ENCODE peak calls at places on chromosomes 3 and 15, in ten cellular contexts. A is suprapubic skin, J is HepG2, E is lower lobe of right lung, G is Peyer's patch, Z is choroid plexus epithelial cell, U is astrocyte of the spinal cord, S is fibroblast of pulmonary artery, L is heart right ventricle, K is HFF-Myc. Y is an unnamed sample.

GRCh38 chr3:11713171-11713570 is 69.5 kb upstream of the VGLL4 start:
- DNase-seq in K (no peak), E (no peak), A (no peak), U (no peak), J (no peak), Z (no peak), S (no peak), G (no peak), L (no peak), Y (no peak)

GRCh38 chr3:149969110-149969944 is 1.4 kb downstream of the PFN2 start:
- DNase-seq in Z (peak), G (no peak), J (peak), E (no peak), U (peak), S (peak), L (peak), A (no peak), K (peak), Y (no peak)

GRCh38 chr3:129690406-129690805 is 83.9 kb upstream of the PLXND1 start:
- DNase-seq in S (peak), E (no peak), Z (peak), A (no peak), K (peak), G (no peak), J (peak), U (peak), L (peak), Y (no peak)

GRCh38 chr15:85870216-85871014 is 75.7 kb upstream of the KLHL25 start:
- DNase-seq in A (no peak), S (no peak), G (no peak), E (no peak), U (no peak), Z (no peak), J (no peak), L (no peak), K (no peak), Y (no peak)

GRCh38 chr15:81480645-81481053 is 106.6 kb upstream of the TMC3 start:
- DNase-seq in L (peak), U (peak), K (peak), G (no peak), A (no peak), J (peak), S (peak), Z (peak), E (no peak), Y (no peak)

GRCh38 chr15:59691194-59691805 is 2.2 kb upstream of the BNIP2 start:
- DNase-seq in G (no peak), S (peak), J (peak), U (peak), K (no peak), A (no peak), E (no peak), L (peak), Z (peak), Y (no peak)

GRCh38 chr3:192991351-192991750 is 73.7 kb upstream of the MB21D2 start:
- DNase-seq in K (no peak), U (no peak), J (no peak), G (no peak), A (no peak), Z (no peak), E (no peak), S (peak), L (no peak), Y (no peak)

GRCh38 chr3:141477224-141477623 is 9.6 kb upstream of the RASA2 start:
- DNase-seq in Z (peak), E (no peak), A (no peak), S (peak), J (peak), K (no peak), U (peak), G (no peak), L (no peak), Y (no peak)

GRCh38 chr3:24042174-24042878 is 97.2 kb downstream of the NR1D2 start:
- DNase-seq in Z (peak), G (no peak), U (peak), L (peak), K (no peak), A (no peak), J (no peak), E (no peak), S (peak), Y (no peak)

GRCh38 chr15:99733268-99734039 is at the start of gene LYSMD4:
- DNase-seq in L (peak), E (peak), G (peak), S (peak), K (peak), U (peak), A (peak), J (peak), Z (peak), Y (peak)

GRCh38 chr3:120559228-120560061 is 36.7 kb upstream of the NDUFB4 start:
- DNase-seq in G (no peak), S (peak), L (peak), E (peak), A (peak), J (peak), Z (peak), U (peak), K (peak), Y (no peak)

GRCh38 chr3:123218990-123219389 is 17.2 kb downstream of the SEC22A start:
- DNase-seq in G (no peak), S (no peak), K (no peak), J (no peak), E (no peak), A (no peak), L (no peak), Z (no peak), U (no peak), Y (no peak)

DNA sequence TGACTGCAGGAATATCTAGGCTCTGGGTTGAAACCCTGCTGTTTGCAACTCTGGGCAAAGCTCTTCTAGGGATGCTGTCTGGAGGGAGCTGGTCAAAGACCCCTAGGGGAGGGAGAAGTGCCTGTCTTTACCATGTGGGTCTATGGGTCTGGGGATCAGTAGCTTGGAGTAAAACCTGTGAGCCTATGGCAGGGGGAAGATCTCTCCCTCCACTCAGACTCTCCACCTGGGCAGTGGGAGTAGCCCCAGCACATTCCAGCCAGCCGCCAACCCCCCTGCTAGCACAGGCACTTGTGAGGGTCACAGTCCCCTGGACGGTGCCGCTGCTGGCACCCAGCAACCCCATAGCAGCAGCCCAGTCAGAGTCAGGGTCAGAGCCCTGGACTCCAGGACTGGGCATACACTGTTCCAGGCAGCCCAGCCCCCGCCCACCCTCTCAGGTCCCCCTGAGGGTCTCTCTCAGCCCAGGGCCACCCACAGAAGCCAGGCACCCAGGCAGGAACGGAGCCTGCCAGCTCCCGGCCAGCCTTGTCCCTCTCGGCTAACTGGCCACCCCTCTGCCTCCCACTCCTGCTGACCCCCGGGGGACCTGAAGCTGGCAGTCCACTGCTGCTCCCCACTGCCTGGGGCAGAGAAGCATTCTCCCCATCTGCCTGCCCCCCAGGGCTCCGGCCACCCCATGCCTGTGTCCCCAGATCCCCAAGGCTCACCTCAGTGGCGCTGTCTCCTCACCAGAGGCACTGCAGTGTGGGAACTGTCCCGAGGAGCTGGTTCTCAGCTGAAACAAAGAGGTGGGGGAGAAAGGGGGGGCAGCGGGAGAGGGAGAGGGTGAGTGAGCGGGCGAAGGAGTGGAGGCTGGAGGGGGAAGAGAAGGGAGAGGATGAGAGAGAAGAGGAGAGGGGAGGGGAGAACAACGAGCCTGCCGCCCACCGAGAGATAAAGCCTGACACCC is 10.8 kb downstream of the GLYCTK start:
- DNase-seq in S (no peak), Z (no peak), E (no peak), L (no peak), J (no peak), U (no peak), G (no peak), A (no peak), K (no peak), Y (no peak)
- TF ChIP-seq CTCF in S (no peak), Z (peak), E (no peak), L (no peak), J (peak), U (no peak), G (no peak), A (no peak), K (no peak), Y (no peak)

GRCh38 chr15:75843618-75844610 is 667 bp downstream of the UBE2Q2 start:
- DNase-seq in G (peak), E (peak), S (peak), K (no peak), L (peak), A (peak), Z (peak), U (peak), J (peak), Y (peak)
- TF ChIP-seq CTCF in G (no peak), E (no peak), S (no peak), K (no peak), L (no peak), A (no peak), Z (no peak), U (no peak), J (no peak), Y (no peak)

DNA sequence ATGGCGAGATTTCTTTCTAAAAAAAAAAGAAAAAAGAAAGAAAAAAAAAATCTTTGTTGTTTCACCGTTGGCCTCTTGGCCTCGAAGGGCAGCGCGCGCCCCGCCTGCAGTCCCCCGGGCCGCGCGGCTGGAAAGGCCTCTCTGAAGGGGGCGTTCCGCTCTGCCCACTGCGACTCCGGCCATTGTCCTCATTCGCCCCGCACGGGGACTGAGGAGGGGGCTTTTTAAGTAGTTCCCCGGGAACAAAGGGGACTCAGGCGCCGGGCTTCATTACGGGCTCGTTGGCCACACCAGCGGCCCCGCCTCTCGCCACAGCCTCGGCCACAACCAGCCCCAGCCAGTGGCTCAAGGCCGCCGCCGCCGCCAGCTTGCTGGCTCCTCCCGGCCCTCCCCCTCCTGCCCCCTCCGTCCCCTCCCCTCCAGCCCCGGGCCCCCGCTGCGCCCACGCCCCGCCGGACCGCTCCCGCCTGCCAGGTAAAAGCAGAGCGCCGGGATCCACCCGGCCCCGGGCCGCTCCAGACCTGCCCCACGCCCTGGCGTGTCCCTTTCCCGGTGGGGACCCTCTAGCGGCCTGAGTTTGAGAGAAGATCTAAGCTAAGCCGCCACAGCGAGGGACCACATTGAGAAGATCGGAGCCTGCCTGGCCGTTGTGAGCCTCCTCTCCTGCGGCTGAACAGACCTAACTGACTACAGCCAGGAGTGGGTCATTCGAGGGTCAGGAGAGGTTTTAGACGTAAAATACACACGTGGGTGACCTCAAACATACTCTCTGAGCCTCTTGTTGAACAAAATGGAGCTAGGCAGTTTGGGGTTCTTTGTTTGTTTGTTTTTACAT is 54.1 kb downstream of the CPN2 start:
- DNase-seq in Z (peak), J (peak), S (no peak), K (no peak), L (no peak), U (no peak), A (peak), E (peak), G (no peak), Y (no peak)
- TF ChIP-seq CTCF in Z (peak), J (peak), S (no peak), K (no peak), L (no peak), U (peak), A (no peak), E (no peak), G (no peak), Y (no peak)

GRCh38 chr3:189167027-189167766 is 4.6 kb upstream of the TPRG1 start:
- DNase-seq in J (no peak), U (no peak), A (no peak), E (peak), K (no peak), S (no peak), Z (no peak), G (peak), L (no peak), Y (no peak)

GRCh38 chr3:189170559-189170958 is 1.2 kb upstream of the TPRG1 start:
- DNase-seq in J (no peak), K (no peak), G (no peak), U (no peak), A (no peak), E (no peak), L (no peak), S (no peak), Z (peak), Y (no peak)

GRCh38 chr3:189168711-189169110 is 3.1 kb upstream of the TPRG1 start:
- DNase-seq in E (no peak), L (no peak), K (no peak), U (no peak), J (no peak), G (no peak), S (no peak), Z (no peak), A (no peak), Y (no peak)

GRCh38 chr3:189171707-189172106 is at the start of gene TPRG1:
- DNase-seq in U (no peak), J (no peak), A (no peak), L (no peak), K (no peak), Z (no peak), G (no peak), S (no peak), E (no peak), Y (no peak)

DNA sequence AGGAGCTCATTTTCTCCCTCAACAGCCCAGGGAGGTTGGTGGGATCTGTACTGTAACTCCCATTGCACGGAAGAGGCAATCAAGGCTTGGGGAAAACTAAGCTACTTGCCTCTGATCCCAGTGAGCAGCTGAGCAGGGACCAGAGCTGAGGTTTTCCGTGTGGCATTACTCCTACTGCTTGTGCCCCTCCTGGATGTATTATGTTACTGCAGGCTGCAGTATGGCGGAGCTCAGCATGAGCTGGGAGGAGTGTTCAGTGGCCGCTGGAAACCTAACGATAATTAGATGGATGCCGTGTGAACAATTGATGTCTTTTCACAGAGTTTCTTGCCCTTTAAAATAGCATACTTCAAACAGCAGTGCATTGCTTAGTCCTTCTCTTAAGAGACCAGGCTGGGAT is 2.0 kb upstream of the TPRG1 start:
- DNase-seq in S (no peak), E (no peak), J (no peak), K (no peak), Z (no peak), A (no peak), U (no peak), G (no peak), L (no peak), Y (no peak)
- TF ChIP-seq CTCF in S (no peak), E (no peak), J (no peak), K (no peak), Z (peak), A (no peak), U (peak), G (no peak), L (no peak), Y (no peak)

GRCh38 chr15:47717036-47717611 is at the start of gene SEMA6D:
- DNase-seq in E (peak), Z (peak), J (peak), K (peak), G (peak), A (peak), U (peak), L (peak), S (peak), Y (peak)
- TF ChIP-seq CTCF in E (peak), Z (peak), J (no peak), K (peak), G (peak), A (no peak), U (peak), L (peak), S (no peak), Y (peak)

GRCh38 chr15:79540551-79540950 is 108.4 kb downstream of the MINAR1 start:
- DNase-seq in A (no peak), L (no peak), K (no peak), S (no peak), J (no peak), G (no peak), Z (no peak), E (no peak), U (no peak), Y (no peak)

GRCh38 chr15:79539426-79539825 is 107.3 kb downstream of the MINAR1 start:
- DNase-seq in K (peak), G (no peak), A (no peak), E (no peak), U (no peak), J (no peak), Z (no peak), L (no peak), S (no peak), Y (no peak)

GRCh38 chr15:79541176-79541575 is 109.0 kb downstream of the MINAR1 start:
- DNase-seq in S (no peak), A (no peak), G (no peak), L (no peak), E (no peak), Z (no peak), J (no peak), U (no peak), K (no peak), Y (no peak)

DNA sequence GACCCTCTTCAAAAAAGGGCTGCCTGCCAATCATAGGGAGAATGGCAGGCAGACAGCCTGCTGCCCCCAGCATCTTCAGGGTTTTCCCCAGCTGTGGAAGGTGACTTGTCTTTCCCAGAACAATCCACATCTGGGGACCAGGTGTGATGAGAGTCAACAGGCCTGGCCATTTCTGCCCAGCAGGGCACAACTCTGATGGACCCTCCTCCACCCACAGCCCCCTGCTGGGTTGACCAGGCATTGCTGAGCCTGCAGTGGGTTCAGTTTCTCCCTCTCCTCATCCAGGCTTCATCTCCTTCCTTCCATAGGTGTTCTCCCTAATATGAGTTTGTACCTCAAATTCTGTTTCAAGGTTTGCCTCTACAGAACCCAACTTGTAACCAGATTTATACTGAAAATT is 111.0 kb downstream of the MINAR1 start:
- DNase-seq in E (no peak), A (no peak), Z (no peak), K (no peak), G (no peak), J (no peak), S (no peak), U (no peak), L (no peak), Y (no peak)
- TF ChIP-seq CTCF in E (no peak), A (no peak), Z (no peak), K (peak), G (no peak), J (no peak), S (no peak), U (no peak), L (no peak), Y (no peak)

GRCh38 chr15:58390118-58390517 is 41.7 kb upstream of the LIPC start:
- DNase-seq in J (no peak), E (no peak), K (no peak), L (no peak), Z (no peak), G (no peak), A (no peak), U (no peak), S (no peak), Y (no peak)
- TF ChIP-seq CTCF in J (no peak), E (no peak), K (no peak), L (no peak), Z (no peak), G (no peak), A (no peak), U (no peak), S (no peak), Y (no peak)

Y was measured in osteocyte.